ENCODE peak calls at places on chromosomes 2 and 18, in seven cellular contexts. One of them, this sample, is unnamed.

GRCh38 chr2:113895301-113895700 is 5.4 kb downstream of the ACTR3 start:
- DNase-seq in HepG2: no peak
- DNase-seq in SK-N-SH: no peak
- DNase-seq in K562: no peak
- DNase-seq in GM12878: no peak
- DNase-seq in HCT116: no peak
- DNase-seq in H1: no peak
- DNase-seq in this sample: no peak

GRCh38 chr2:236254674-236255073 is 9.5 kb downstream of the ASB18 start:
- DNase-seq in HepG2: no peak
- DNase-seq in SK-N-SH: no peak
- DNase-seq in K562: no peak
- DNase-seq in GM12878: no peak
- DNase-seq in HCT116: no peak
- DNase-seq in H1: peak
- DNase-seq in this sample: no peak

GRCh38 chr2:17084882-17085281 is 419.2 kb upstream of the CYRIA start:
- DNase-seq in HepG2: no peak
- DNase-seq in SK-N-SH: peak
- DNase-seq in K562: no peak
- DNase-seq in GM12878: no peak
- DNase-seq in HCT116: no peak
- DNase-seq in H1: no peak
- DNase-seq in this sample: no peak

GRCh38 chr2:27115485-27115884 is 3.4 kb downstream of the CGREF1 start:
- DNase-seq in HepG2: no peak
- DNase-seq in SK-N-SH: no peak
- DNase-seq in K562: no peak
- DNase-seq in GM12878: no peak
- DNase-seq in HCT116: no peak
- DNase-seq in H1: no peak
- DNase-seq in this sample: no peak

GRCh38 chr2:229868794-229869193 is 53.0 kb downstream of the TRIP12 start:
- DNase-seq in HepG2: no peak
- DNase-seq in SK-N-SH: no peak
- DNase-seq in K562: no peak
- DNase-seq in GM12878: no peak
- DNase-seq in HCT116: no peak
- DNase-seq in H1: no peak
- DNase-seq in this sample: no peak

GRCh38 chr18:48045744-48046143 is 115.3 kb upstream of the SMAD2 start:
- DNase-seq in HepG2: no peak
- DNase-seq in SK-N-SH: no peak
- DNase-seq in K562: no peak
- DNase-seq in GM12878: no peak
- DNase-seq in HCT116: no peak
- DNase-seq in H1: no peak
- DNase-seq in this sample: no peak

GRCh38 chr2:168120730-168121129 is 126.7 kb downstream of the STK39 start:
- DNase-seq in HepG2: no peak
- DNase-seq in SK-N-SH: no peak
- DNase-seq in K562: no peak
- DNase-seq in GM12878: no peak
- DNase-seq in HCT116: no peak
- DNase-seq in H1: no peak
- DNase-seq in this sample: no peak

GRCh38 chr2:235769046-235769445 is 275.2 kb downstream of the AGAP1 start:
- DNase-seq in HepG2: no peak
- DNase-seq in SK-N-SH: no peak
- DNase-seq in K562: no peak
- DNase-seq in GM12878: no peak
- DNase-seq in HCT116: no peak
- DNase-seq in H1: no peak
- DNase-seq in this sample: no peak

GRCh38 chr18:36436387-36436786 is 138.9 kb downstream of the FHOD3 start:
- DNase-seq in HepG2: no peak
- DNase-seq in SK-N-SH: no peak
- DNase-seq in K562: no peak
- DNase-seq in GM12878: no peak
- DNase-seq in HCT116: no peak
- DNase-seq in H1: no peak
- DNase-seq in this sample: no peak

GRCh38 chr2:218959141-218959731 is at the start of gene CDK5R2:
- DNase-seq in HepG2: peak
- DNase-seq in SK-N-SH: peak
- DNase-seq in K562: peak
- DNase-seq in GM12878: peak
- DNase-seq in HCT116: peak
- DNase-seq in H1: peak
- DNase-seq in this sample: no peak

GRCh38 chr2:172102159-172102857 is 392 bp downstream of the DLX2 start:
- DNase-seq in HepG2: no peak
- DNase-seq in SK-N-SH: no peak
- DNase-seq in K562: peak
- DNase-seq in GM12878: no peak
- DNase-seq in HCT116: no peak
- DNase-seq in H1: no peak
- DNase-seq in this sample: peak

GRCh38 chr18:61713502-61713901 is 179.3 kb downstream of the RNF152 start:
- DNase-seq in HepG2: no peak
- DNase-seq in SK-N-SH: no peak
- DNase-seq in K562: no peak
- DNase-seq in GM12878: no peak
- DNase-seq in HCT116: no peak
- DNase-seq in H1: no peak
- DNase-seq in this sample: no peak

GRCh38 chr2:24919977-24920812 is at the start of gene ADCY3:
- DNase-seq in HepG2: no peak
- DNase-seq in SK-N-SH: peak
- DNase-seq in K562: peak
- DNase-seq in GM12878: no peak
- DNase-seq in HCT116: no peak
- DNase-seq in H1: peak
- DNase-seq in this sample: peak

GRCh38 chr2:60051991-60052390 is 501.5 kb downstream of the BCL11A start:
- DNase-seq in HepG2: no peak
- DNase-seq in SK-N-SH: no peak
- DNase-seq in K562: no peak
- DNase-seq in GM12878: no peak
- DNase-seq in HCT116: no peak
- DNase-seq in H1: no peak
- DNase-seq in this sample: no peak

GRCh38 chr2:60058781-60059180 is 494.7 kb downstream of the BCL11A start:
- DNase-seq in HepG2: no peak
- DNase-seq in SK-N-SH: no peak
- DNase-seq in K562: no peak
- DNase-seq in GM12878: no peak
- DNase-seq in HCT116: no peak
- DNase-seq in H1: no peak
- DNase-seq in this sample: no peak

GRCh38 chr2:60053791-60054190 is 499.7 kb downstream of the BCL11A start:
- DNase-seq in HepG2: no peak
- DNase-seq in SK-N-SH: no peak
- DNase-seq in K562: no peak
- DNase-seq in GM12878: no peak
- DNase-seq in HCT116: no peak
- DNase-seq in H1: no peak
- DNase-seq in this sample: no peak

DNA sequence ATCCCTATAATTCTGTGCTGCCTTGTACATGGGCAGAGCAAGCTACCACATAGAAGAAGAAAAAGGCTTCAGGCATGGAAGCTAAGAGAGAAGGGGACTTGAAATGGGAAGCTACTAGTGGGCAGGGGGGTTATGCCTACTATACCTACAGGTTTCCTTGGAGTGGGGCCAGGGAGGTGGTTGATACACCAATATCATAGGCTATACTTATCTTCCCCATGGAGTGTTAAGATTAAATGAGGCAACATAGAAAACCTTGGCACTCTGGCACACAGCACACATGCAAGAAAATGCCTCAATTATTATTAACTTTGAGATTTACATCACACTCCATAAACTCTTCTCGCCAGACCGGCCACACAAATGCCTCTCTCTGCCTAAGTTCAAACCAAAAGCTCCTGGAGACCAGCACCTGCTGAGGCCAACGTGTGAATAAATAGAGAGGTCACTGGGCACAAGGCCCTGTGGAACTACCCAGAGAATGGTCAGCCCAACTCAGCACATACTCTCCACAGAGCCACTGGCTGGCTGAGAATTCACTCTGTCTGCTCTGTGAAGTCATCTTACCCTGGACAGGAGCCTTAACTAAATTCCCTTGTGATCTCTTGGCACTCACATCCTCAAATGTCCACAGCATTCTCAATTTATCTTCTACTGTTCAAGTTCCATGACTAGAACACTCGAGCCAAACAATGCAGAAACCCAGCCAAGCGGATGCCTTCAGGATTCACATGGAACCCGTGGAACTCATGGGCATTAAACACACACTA is 498.7 kb downstream of the BCL11A start:
- DNase-seq in HepG2: no peak
- DNase-seq in SK-N-SH: no peak
- DNase-seq in K562: no peak
- DNase-seq in GM12878: no peak
- DNase-seq in HCT116: no peak
- DNase-seq in H1: no peak
- DNase-seq in this sample: no peak
- TF ChIP-seq JUND in HepG2: no peak
- TF ChIP-seq JUND in SK-N-SH: no peak
- TF ChIP-seq JUND in K562: no peak
- TF ChIP-seq JUND in GM12878: no peak
- TF ChIP-seq JUND in HCT116: no peak
- TF ChIP-seq JUND in H1: no peak
- TF ChIP-seq JUND in this sample: no peak

GRCh38 chr2:34567128-34567527 is 968.0 kb upstream of the FAM98A start:
- DNase-seq in HepG2: no peak
- DNase-seq in SK-N-SH: no peak
- DNase-seq in K562: no peak
- DNase-seq in GM12878: no peak
- DNase-seq in HCT116: no peak
- DNase-seq in H1: no peak
- DNase-seq in this sample: no peak

GRCh38 chr2:34570266-34570872 is 971.3 kb upstream of the FAM98A start:
- DNase-seq in HepG2: peak
- DNase-seq in SK-N-SH: peak
- DNase-seq in K562: no peak
- DNase-seq in GM12878: no peak
- DNase-seq in HCT116: no peak
- DNase-seq in H1: no peak
- DNase-seq in this sample: peak
- TF ChIP-seq JUND in HepG2: no peak
- TF ChIP-seq JUND in SK-N-SH: no peak
- TF ChIP-seq JUND in K562: no peak
- TF ChIP-seq JUND in GM12878: no peak
- TF ChIP-seq JUND in HCT116: no peak
- TF ChIP-seq JUND in H1: no peak
- TF ChIP-seq JUND in this sample: no peak

GRCh38 chr2:183998041-183998796 is 600.1 kb upstream of the ZNF804A start:
- DNase-seq in HepG2: no peak
- DNase-seq in SK-N-SH: no peak
- DNase-seq in K562: no peak
- DNase-seq in GM12878: peak
- DNase-seq in HCT116: no peak
- DNase-seq in H1: no peak
- DNase-seq in this sample: no peak

GRCh38 chr2:183998797-183999190 is 599.5 kb upstream of the ZNF804A start:
- DNase-seq in HepG2: no peak
- DNase-seq in SK-N-SH: no peak
- DNase-seq in K562: no peak
- DNase-seq in GM12878: no peak
- DNase-seq in HCT116: no peak
- DNase-seq in H1: no peak
- DNase-seq in this sample: no peak

GRCh38 chr2:183993052-183993451 is 605.3 kb upstream of the ZNF804A start:
- DNase-seq in HepG2: no peak
- DNase-seq in SK-N-SH: no peak
- DNase-seq in K562: no peak
- DNase-seq in GM12878: no peak
- DNase-seq in HCT116: no peak
- DNase-seq in H1: no peak
- DNase-seq in this sample: no peak

GRCh38 chr2:183996825-183997823 is 601.2 kb upstream of the ZNF804A start:
- DNase-seq in HepG2: no peak
- DNase-seq in SK-N-SH: peak
- DNase-seq in K562: no peak
- DNase-seq in GM12878: no peak
- DNase-seq in HCT116: no peak
- DNase-seq in H1: no peak
- DNase-seq in this sample: no peak

GRCh38 chr2:183995632-183996031 is 602.7 kb upstream of the ZNF804A start:
- DNase-seq in HepG2: no peak
- DNase-seq in SK-N-SH: no peak
- DNase-seq in K562: no peak
- DNase-seq in GM12878: no peak
- DNase-seq in HCT116: no peak
- DNase-seq in H1: no peak
- DNase-seq in this sample: no peak
- TF ChIP-seq JUND in HepG2: no peak
- TF ChIP-seq JUND in SK-N-SH: no peak
- TF ChIP-seq JUND in K562: no peak
- TF ChIP-seq JUND in GM12878: no peak
- TF ChIP-seq JUND in HCT116: no peak
- TF ChIP-seq JUND in H1: no peak
- TF ChIP-seq JUND in this sample: no peak

GRCh38 chr2:40369619-40370397 is 82.1 kb downstream of the SLC8A1 start:
- DNase-seq in HepG2: no peak
- DNase-seq in SK-N-SH: no peak
- DNase-seq in K562: no peak
- DNase-seq in GM12878: no peak
- DNase-seq in HCT116: no peak
- DNase-seq in H1: no peak
- DNase-seq in this sample: no peak

GRCh38 chr2:40363631-40364030 is 88.3 kb downstream of the SLC8A1 start:
- DNase-seq in HepG2: no peak
- DNase-seq in SK-N-SH: no peak
- DNase-seq in K562: no peak
- DNase-seq in GM12878: no peak
- DNase-seq in HCT116: no peak
- DNase-seq in H1: no peak
- DNase-seq in this sample: no peak

GRCh38 chr2:40364143-40364903 is 87.6 kb downstream of the SLC8A1 start:
- DNase-seq in HepG2: no peak
- DNase-seq in SK-N-SH: no peak
- DNase-seq in K562: no peak
- DNase-seq in GM12878: no peak
- DNase-seq in HCT116: no peak
- DNase-seq in H1: no peak
- DNase-seq in this sample: no peak

GRCh38 chr2:40367652-40368051 is 84.2 kb downstream of the SLC8A1 start:
- DNase-seq in HepG2: no peak
- DNase-seq in SK-N-SH: no peak
- DNase-seq in K562: no peak
- DNase-seq in GM12878: no peak
- DNase-seq in HCT116: no peak
- DNase-seq in H1: no peak
- DNase-seq in this sample: no peak

DNA sequence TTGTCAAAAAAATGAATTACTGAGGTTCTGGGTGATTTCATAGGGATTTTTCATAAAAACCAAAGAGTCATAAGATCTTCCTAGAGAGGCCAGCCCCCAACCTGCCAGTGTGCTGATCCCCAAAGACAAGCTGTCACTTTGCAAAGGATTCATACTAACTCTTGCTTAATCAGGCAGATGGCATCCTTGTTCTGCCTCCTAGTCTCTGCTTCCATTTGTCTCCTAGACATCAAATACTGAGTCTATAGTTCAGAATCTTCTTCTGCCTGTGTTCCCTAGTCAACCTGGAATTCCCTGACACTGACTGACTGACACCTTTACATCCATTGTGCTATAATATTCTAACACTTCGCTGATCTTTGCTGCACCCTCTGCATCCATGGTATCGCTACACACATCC is 84.9 kb downstream of the SLC8A1 start:
- DNase-seq in HepG2: no peak
- DNase-seq in SK-N-SH: no peak
- DNase-seq in K562: no peak
- DNase-seq in GM12878: no peak
- DNase-seq in HCT116: no peak
- DNase-seq in H1: no peak
- DNase-seq in this sample: no peak
- TF ChIP-seq JUND in HepG2: no peak
- TF ChIP-seq JUND in SK-N-SH: no peak
- TF ChIP-seq JUND in K562: no peak
- TF ChIP-seq JUND in GM12878: no peak
- TF ChIP-seq JUND in HCT116: no peak
- TF ChIP-seq JUND in H1: no peak
- TF ChIP-seq JUND in this sample: no peak